ENCODE peak calls at places on chromosomes 12 and 14, in five cellular contexts. H, P, W, E and Z are unnamed samples.

GRCh38 chr14:54106802-54107377 is 150.3 kb upstream of the BMP4 start:
- DNase-seq in H (peak), P (no peak), W (no peak), E (no peak), Z (no peak)

GRCh38 chr12:57760347-57760982 is 5.6 kb downstream of the MARCHF9 start:
- DNase-seq in H (no peak), P (no peak), W (no peak), E (no peak), Z (no peak)

GRCh38 chr12:86727151-86727550 is 471.0 kb upstream of the MGAT4C start:
- DNase-seq in H (peak), P (no peak), W (no peak), E (no peak), Z (no peak)

GRCh38 chr14:73753887-73754880 is 40.0 kb upstream of the PNMA1 start:
- DNase-seq in H (no peak), P (no peak), W (peak), E (peak), Z (no peak)

GRCh38 chr14:92004062-92004461 is 35.8 kb downstream of the TRIP11 start:
- DNase-seq in H (no peak), P (no peak), W (no peak), E (no peak), Z (no peak)

GRCh38 chr14:59133202-59133601 is 55.3 kb upstream of the DAAM1 start:
- DNase-seq in H (peak), P (no peak), W (no peak), E (no peak), Z (no peak)

GRCh38 chr14:31884776-31885379 is 192.2 kb upstream of the ARHGAP5 start:
- DNase-seq in H (peak), P (no peak), W (no peak), E (no peak), Z (no peak)

GRCh38 chr12:8156845-8157244 is at the start of gene ZNF705A:
- DNase-seq in H (peak), P (no peak), W (no peak), E (no peak), Z (no peak)

GRCh38 chr12:48973992-48974673 is 2.6 kb upstream of the WNT10B start:
- DNase-seq in H (peak), P (peak), W (no peak), E (no peak), Z (no peak)

GRCh38 chr14:77259025-77259715 is 11.8 kb downstream of the NGB start:
- DNase-seq in H (no peak), P (no peak), W (no peak), E (no peak), Z (peak)

GRCh38 chr14:64772394-64772950 is 68.2 kb downstream of the PLEKHG3 start:
- DNase-seq in H (no peak), P (no peak), W (peak), E (no peak), Z (peak)

GRCh38 chr12:52130695-52131094 is 51.2 kb downstream of the SMIM41 start:
- DNase-seq in H (no peak), P (no peak), W (peak), E (no peak), Z (no peak)

GRCh38 chr12:96132819-96133218 is 61.4 kb upstream of the ELK3 start:
- DNase-seq in H (no peak), P (no peak), W (no peak), E (no peak), Z (no peak)

GRCh38 chr12:6960291-6961277 is 9.4 kb downstream of the PTPN6 start:
- DNase-seq in H (peak), P (no peak), W (peak), E (peak), Z (no peak)

GRCh38 chr14:98633380-98633779 is 638.6 kb downstream of the BCL11B start:
- DNase-seq in H (no peak), P (no peak), W (no peak), E (no peak), Z (no peak)

GRCh38 chr14:104678346-104678745 is 11.1 kb upstream of the INF2 start:
- DNase-seq in H (peak), P (no peak), W (peak), E (peak), Z (no peak)

GRCh38 chr12:127270193-127270592 is 996.8 kb upstream of the TMEM132C start:
- DNase-seq in H (peak), P (no peak), W (no peak), E (no peak), Z (no peak)

GRCh38 chr12:100963381-100963780 is 168.8 kb downstream of the ANO4 start:
- DNase-seq in H (peak), P (no peak), W (no peak), E (no peak), Z (no peak)

GRCh38 chr12:100959481-100959880 is 164.9 kb downstream of the ANO4 start:
- DNase-seq in H (peak), P (no peak), W (no peak), E (no peak), Z (no peak)

GRCh38 chr12:100962086-100962712 is 167.6 kb downstream of the ANO4 start:
- DNase-seq in H (no peak), P (no peak), W (no peak), E (no peak), Z (no peak)

DNA sequence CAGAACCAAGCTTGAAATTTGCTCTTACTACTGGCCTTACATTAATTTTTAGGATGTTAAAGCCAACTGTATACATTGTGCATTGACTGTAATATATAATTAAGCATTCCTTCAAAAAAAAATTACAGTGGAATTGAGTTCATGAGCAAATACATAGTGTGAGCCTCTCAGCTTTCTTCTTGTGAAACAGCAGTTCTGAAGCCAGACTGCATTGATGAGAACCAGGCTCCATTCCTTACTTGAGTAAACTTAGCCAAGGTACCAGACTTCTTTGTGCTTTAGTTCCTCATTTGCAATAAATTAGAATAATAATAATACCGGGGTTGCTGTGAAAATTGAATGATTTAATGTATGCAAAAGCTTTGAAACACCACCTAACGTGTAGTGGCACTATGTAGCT is 169.4 kb downstream of the ANO4 start:
- DNase-seq in H (no peak), P (no peak), W (no peak), E (no peak), Z (no peak)
- TF ChIP-seq CTCF in H (no peak), P (no peak), W (no peak), E (no peak), Z (no peak)

GRCh38 chr12:123390415-123391093 is 6.6 kb downstream of the KMT5A start:
- DNase-seq in H (no peak), P (no peak), W (no peak), E (no peak), Z (no peak)
- TF ChIP-seq CTCF in H (no peak), P (no peak), W (no peak), E (no peak), Z (peak)

DNA sequence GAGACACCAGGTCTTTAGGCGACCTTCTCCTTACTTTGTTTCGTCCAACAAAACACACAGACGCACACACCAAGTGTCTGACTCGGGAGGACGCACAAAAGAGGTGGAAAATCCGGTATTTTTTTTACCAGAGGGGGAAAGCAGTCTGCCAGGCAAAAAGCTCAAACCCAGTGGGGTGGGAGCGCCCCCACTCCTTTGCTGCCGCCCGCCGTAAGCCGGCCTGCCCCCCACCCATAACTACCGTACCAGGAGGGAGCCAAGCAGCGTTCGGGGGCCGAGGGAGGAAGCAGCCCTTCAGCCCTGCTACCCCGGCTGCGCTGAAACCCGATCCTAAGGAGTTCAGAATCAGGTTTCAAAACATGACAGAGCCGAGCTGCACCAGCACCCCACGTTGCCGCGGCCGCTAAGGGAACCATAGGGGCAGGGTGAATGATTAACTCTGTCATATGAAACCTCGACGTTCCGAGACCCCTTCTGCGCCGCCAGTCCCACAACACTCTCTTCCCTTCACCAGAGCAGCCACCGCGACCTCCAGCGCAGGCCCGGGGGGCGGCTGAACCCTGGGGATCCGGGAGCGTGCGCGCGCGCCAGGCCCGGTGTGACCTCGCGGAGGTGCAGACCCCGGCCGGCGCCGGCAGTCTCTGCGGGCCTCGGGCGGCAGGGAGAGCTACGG is 1.9 kb downstream of the SIX4 start:
- DNase-seq in H (peak), P (peak), W (peak), E (no peak), Z (no peak)
- TF ChIP-seq CTCF in H (no peak), P (no peak), W (no peak), E (no peak), Z (no peak)

GRCh38 chr14:106436310-106436905 is 910.0 kb downstream of the TMEM121 start:
- DNase-seq in H (no peak), P (no peak), W (peak), E (peak), Z (no peak)
- TF ChIP-seq CTCF in H (peak), P (no peak), W (peak), E (no peak), Z (no peak)

DNA sequence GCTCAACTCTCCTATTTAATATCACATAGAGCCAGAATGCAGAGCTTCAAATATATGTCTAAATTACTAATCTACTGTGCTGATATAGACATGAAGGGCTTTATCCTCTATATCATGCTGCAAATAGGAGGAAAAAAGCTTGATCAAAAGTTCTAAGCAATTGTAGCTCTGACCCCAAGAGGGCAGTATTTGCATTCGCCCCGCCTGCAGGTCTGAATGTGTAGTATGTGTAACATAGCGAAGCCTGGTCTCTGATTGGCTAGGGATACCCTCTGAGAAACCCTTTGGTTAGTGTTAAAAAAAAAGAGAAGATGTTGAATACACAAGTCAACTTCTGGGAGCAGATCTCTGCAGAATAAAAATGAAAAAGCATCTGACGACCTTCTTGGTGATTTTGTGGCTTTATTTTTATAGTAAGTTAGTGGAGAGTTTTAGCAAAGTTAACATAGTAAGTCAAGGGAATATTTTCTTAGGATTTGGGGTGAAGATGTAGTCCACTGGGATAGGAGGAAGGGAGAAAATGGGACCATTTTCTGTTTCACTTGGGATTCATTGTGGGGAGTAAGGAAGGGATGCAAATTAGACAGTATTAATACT is 151.6 kb upstream of the OR4E1 start:
- DNase-seq in H (peak), P (no peak), W (no peak), E (no peak), Z (no peak)
- TF ChIP-seq CTCF in H (peak), P (no peak), W (peak), E (peak), Z (peak)